ENCODE peak calls at places on chromosomes 12 and 14, in nine cellular contexts. Y, F, E, A, D, J, T, B and Q are unnamed samples.

GRCh38 chr14:25953532-25954144 is 644.2 kb downstream of the NOVA1 start:
- DNase-seq in Y (no peak), F (peak), E (no peak), A (peak), D (no peak), J (no peak), T (no peak), B (no peak), Q (peak)

GRCh38 chr14:86153480-86153879 is 623.5 kb downstream of the FLRT2 start:
- DNase-seq in Y (no peak), F (no peak), E (no peak), A (no peak), D (no peak), J (no peak), T (no peak), B (no peak), Q (no peak)

GRCh38 chr14:81464253-81465001 is 64.3 kb upstream of the STON2 start:
- DNase-seq in Y (peak), F (no peak), E (peak), A (no peak), D (no peak), J (peak), T (peak), B (peak), Q (peak)

GRCh38 chr12:27297576-27297975 is 35.1 kb upstream of the BMAL2 start:
- DNase-seq in Y (no peak), F (no peak), E (no peak), A (no peak), D (no peak), J (no peak), T (no peak), B (no peak), Q (no peak)

GRCh38 chr12:943051-943450 is 6.4 kb downstream of the RAD52 start:
- DNase-seq in Y (peak), F (no peak), E (no peak), A (no peak), D (no peak), J (no peak), T (no peak), B (no peak), Q (no peak)

GRCh38 chr14:74785056-74785613 is 22.0 kb downstream of the YLPM1 start:
- DNase-seq in Y (no peak), F (no peak), E (no peak), A (no peak), D (no peak), J (no peak), T (no peak), B (no peak), Q (no peak)

GRCh38 chr14:95445161-95445560 is 71.3 kb downstream of the SYNE3 start:
- DNase-seq in Y (no peak), F (no peak), E (no peak), A (no peak), D (no peak), J (no peak), T (no peak), B (no peak), Q (no peak)

GRCh38 chr12:131794061-131794460 is 34.1 kb upstream of the MMP17 start:
- DNase-seq in Y (no peak), F (no peak), E (no peak), A (no peak), D (no peak), J (no peak), T (no peak), B (no peak), Q (no peak)

GRCh38 chr14:100039903-100040302 is 25.3 kb upstream of the EVL start:
- DNase-seq in Y (no peak), F (no peak), E (no peak), A (no peak), D (no peak), J (no peak), T (no peak), B (no peak), Q (no peak)

GRCh38 chr12:1691123-1692007 is 495 bp downstream of the ADIPOR2 start:
- DNase-seq in Y (peak), F (peak), E (no peak), A (no peak), D (peak), J (peak), T (peak), B (peak), Q (peak)

GRCh38 chr12:116901612-116902011 is 9.1 kb upstream of the FBXW8 start:
- DNase-seq in Y (no peak), F (no peak), E (no peak), A (no peak), D (no peak), J (no peak), T (no peak), B (no peak), Q (no peak)

GRCh38 chr12:27996761-27997160 is 24.2 kb upstream of the PTHLH start:
- DNase-seq in Y (no peak), F (no peak), E (no peak), A (no peak), D (no peak), J (no peak), T (no peak), B (no peak), Q (no peak)

GRCh38 chr12:93419388-93420034 is 22.2 kb downstream of the UBE2N start:
- DNase-seq in Y (peak), F (no peak), E (no peak), A (no peak), D (no peak), J (no peak), T (peak), B (no peak), Q (peak)

GRCh38 chr12:47909839-47910465 is 5.2 kb upstream of the VDR start:
- DNase-seq in Y (no peak), F (no peak), E (no peak), A (no peak), D (no peak), J (no peak), T (no peak), B (no peak), Q (no peak)

GRCh38 chr12:24025153-24025798 is 75.8 kb upstream of the SOX5 start:
- DNase-seq in Y (no peak), F (no peak), E (no peak), A (no peak), D (no peak), J (no peak), T (peak), B (no peak), Q (no peak)

GRCh38 chr14:103628221-103628683 is 759 bp upstream of the KLC1 start:
- DNase-seq in Y (peak), F (peak), E (peak), A (peak), D (peak), J (no peak), T (peak), B (peak), Q (peak)

GRCh38 chr14:87805315-87805723 is 187.7 kb downstream of the GALC start:
- DNase-seq in Y (no peak), F (no peak), E (no peak), A (peak), D (peak), J (peak), T (no peak), B (peak), Q (no peak)

GRCh38 chr12:76025601-76026575 is 5.7 kb downstream of the PHLDA1 start:
- DNase-seq in Y (peak), F (no peak), E (no peak), A (no peak), D (no peak), J (no peak), T (peak), B (no peak), Q (peak)

GRCh38 chr14:34250959-34251358 is 211.1 kb downstream of the SPTSSA start:
- DNase-seq in Y (no peak), F (no peak), E (no peak), A (no peak), D (no peak), J (no peak), T (no peak), B (no peak), Q (no peak)

GRCh38 chr14:100569734-100570251 is 17.4 kb downstream of the BEGAIN start:
- DNase-seq in Y (no peak), F (no peak), E (no peak), A (no peak), D (no peak), J (no peak), T (no peak), B (no peak), Q (no peak)

GRCh38 chr12:14995583-14996425 is 23.0 kb downstream of the PDE6H start:
- DNase-seq in Y (peak), F (no peak), E (peak), A (no peak), D (no peak), J (no peak), T (peak), B (no peak), Q (peak)

GRCh38 chr12:39990122-39991101 is 115.5 kb downstream of the SLC2A13 start:
- DNase-seq in Y (peak), F (no peak), E (peak), A (peak), D (peak), J (peak), T (peak), B (peak), Q (peak)

GRCh38 chr12:118402251-118402650 is 25.9 kb downstream of the SUDS3 start:
- DNase-seq in Y (peak), F (no peak), E (peak), A (no peak), D (no peak), J (no peak), T (peak), B (peak), Q (no peak)